ENCODE peak calls at places on chromosomes 16 and 17, in nine cellular contexts. R is body of pancreas; S is activated T-helper 1 cell treated with Interleukin-2 at 50 U/mL for 16 hours; D is WTC11; K is effector memory CD4-positive, alpha-beta T cell; Q is mammary epithelial cell; A is PC-3; J is DMS153; H is NCI-H774. O is an unnamed sample.

GRCh38 chr17:16881239-16881924 is 90.5 kb downstream of the TNFRSF13B start:
- DNase-seq in S (no peak), R (no peak), J (no peak), H (no peak), K (no peak), Q (no peak), A (no peak), D (no peak), O (no peak)

GRCh38 chr17:64020068-64020766 is at the start of gene ICAM2:
- DNase-seq in R (peak), S (peak), Q (no peak), A (no peak), J (peak), D (no peak), H (peak), K (peak), O (no peak)

GRCh38 chr16:84663433-84664101 is 15.3 kb downstream of the KLHL36 start:
- DNase-seq in Q (no peak), J (no peak), R (no peak), H (no peak), D (no peak), A (no peak), K (no peak), S (no peak), O (no peak)

GRCh38 chr16:49463529-49463928 is 89.9 kb downstream of the C16orf78 start:
- DNase-seq in S (peak), R (peak), D (no peak), K (peak), H (peak), Q (no peak), J (no peak), A (no peak), O (no peak)

GRCh38 chr16:2700786-2701185 is 18.5 kb downstream of the KCTD5 start:
- DNase-seq in A (no peak), D (no peak), Q (no peak), R (no peak), H (no peak), J (no peak), K (no peak), S (no peak), O (no peak)

GRCh38 chr17:49471089-49471683 is 23.9 kb upstream of the NGFR start:
- DNase-seq in R (no peak), A (no peak), D (no peak), S (no peak), H (no peak), Q (no peak), J (no peak), K (no peak), O (no peak)

GRCh38 chr16:1077877-1078578 is 5.5 kb downstream of the SSTR5 start:
- DNase-seq in J (no peak), H (no peak), A (no peak), D (no peak), K (no peak), S (no peak), Q (no peak), R (no peak), O (no peak)

GRCh38 chr17:41406205-41406604 is 8.8 kb upstream of the KRT31 start:
- DNase-seq in J (no peak), K (no peak), S (no peak), R (no peak), A (peak), Q (peak), H (no peak), D (no peak), O (no peak)

GRCh38 chr16:83762141-83763024 is 45.4 kb upstream of the HSBP1 start:
- DNase-seq in S (no peak), D (no peak), A (no peak), R (no peak), J (peak), Q (no peak), K (no peak), H (peak), O (no peak)

GRCh38 chr17:34579979-34580684 is 750 bp downstream of the TMEM132E start:
- DNase-seq in Q (peak), H (no peak), A (no peak), D (peak), S (no peak), K (no peak), R (peak), J (no peak), O (no peak)

GRCh38 chr17:78933025-78933958 is 8.1 kb upstream of the TIMP2 start:
- DNase-seq in A (peak), D (no peak), Q (peak), S (peak), R (peak), K (peak), H (no peak), J (peak), O (peak)

GRCh38 chr17:7405413-7405881 is 1.6 kb upstream of the TMEM256 start:
- DNase-seq in K (no peak), D (no peak), A (no peak), Q (no peak), H (no peak), R (peak), J (no peak), S (no peak), O (no peak)

GRCh38 chr17:61583242-61583641 is 7.8 kb downstream of the NACA2 start:
- DNase-seq in A (peak), H (no peak), D (no peak), S (no peak), R (no peak), K (no peak), J (no peak), Q (peak), O (no peak)

GRCh38 chr17:81243333-81243664 is 4.2 kb downstream of the NDUFAF8 start:
- DNase-seq in H (no peak), D (no peak), J (no peak), R (no peak), S (no peak), Q (no peak), K (no peak), A (no peak), O (no peak)

GRCh38 chr17:82924812-82925211 is 85.0 kb upstream of the ZNF750 start:
- DNase-seq in Q (peak), D (no peak), S (no peak), J (no peak), A (peak), K (no peak), R (no peak), H (no peak), O (no peak)

GRCh38 chr17:73228748-73229236 is 32.9 kb downstream of the CPSF4L start:
- DNase-seq in A (peak), S (no peak), Q (peak), R (peak), K (no peak), D (no peak), J (no peak), H (peak), O (no peak)

GRCh38 chr16:27779719-27780161 is 229.8 kb downstream of the KATNIP start:
- DNase-seq in R (no peak), H (no peak), A (no peak), S (no peak), D (peak), K (no peak), Q (peak), J (peak), O (no peak)